ENCODE peak calls at places on chromosomes 11 and 22, in eight cellular contexts. One of them, this sample, is unnamed.

GRCh38 chr11:8867856-8868705 is 42.9 kb upstream of the AKIP1 start:
- DNase-seq in ELR: peak
- DNase-seq in CD8-positive, alpha-beta T cell: no peak
- DNase-seq in RWPE1: no peak
- DNase-seq in naive thymus-derived CD4-positive, alpha-beta T cell: no peak
- DNase-seq in fibroblast of mammary gland: peak
- DNase-seq in H4: no peak
- DNase-seq in C1 segment of cervical spinal cord: no peak
- DNase-seq in this sample: peak

GRCh38 chr22:37505989-37506388 is 13.2 kb downstream of the CARD10 start:
- DNase-seq in ELR: no peak
- DNase-seq in CD8-positive, alpha-beta T cell: no peak
- DNase-seq in RWPE1: no peak
- DNase-seq in naive thymus-derived CD4-positive, alpha-beta T cell: no peak
- DNase-seq in fibroblast of mammary gland: no peak
- DNase-seq in H4: no peak
- DNase-seq in C1 segment of cervical spinal cord: no peak
- DNase-seq in this sample: no peak

GRCh38 chr11:17750013-17750816 is 15.6 kb downstream of the KCNC1 start:
- DNase-seq in ELR: no peak
- DNase-seq in CD8-positive, alpha-beta T cell: no peak
- DNase-seq in RWPE1: no peak
- DNase-seq in naive thymus-derived CD4-positive, alpha-beta T cell: no peak
- DNase-seq in fibroblast of mammary gland: no peak
- DNase-seq in H4: no peak
- DNase-seq in C1 segment of cervical spinal cord: no peak
- DNase-seq in this sample: no peak

GRCh38 chr11:127003260-127003981 is 2.9 kb upstream of the KIRREL3 start:
- DNase-seq in ELR: peak
- DNase-seq in CD8-positive, alpha-beta T cell: no peak
- DNase-seq in RWPE1: no peak
- DNase-seq in naive thymus-derived CD4-positive, alpha-beta T cell: no peak
- DNase-seq in fibroblast of mammary gland: no peak
- DNase-seq in H4: peak
- DNase-seq in C1 segment of cervical spinal cord: no peak
- DNase-seq in this sample: no peak

GRCh38 chr11:58622344-58622743 is at the start of gene CNTF:
- DNase-seq in ELR: peak
- DNase-seq in CD8-positive, alpha-beta T cell: no peak
- DNase-seq in RWPE1: no peak
- DNase-seq in naive thymus-derived CD4-positive, alpha-beta T cell: no peak
- DNase-seq in fibroblast of mammary gland: peak
- DNase-seq in H4: no peak
- DNase-seq in C1 segment of cervical spinal cord: no peak
- DNase-seq in this sample: no peak

GRCh38 chr11:57167125-57167839 is 14.5 kb upstream of the LRRC55 start:
- DNase-seq in ELR: no peak
- DNase-seq in CD8-positive, alpha-beta T cell: no peak
- DNase-seq in RWPE1: no peak
- DNase-seq in naive thymus-derived CD4-positive, alpha-beta T cell: no peak
- DNase-seq in fibroblast of mammary gland: no peak
- DNase-seq in H4: no peak
- DNase-seq in C1 segment of cervical spinal cord: peak
- DNase-seq in this sample: no peak

GRCh38 chr11:115961168-115962003 is 457.2 kb upstream of the CADM1 start:
- DNase-seq in ELR: no peak
- DNase-seq in CD8-positive, alpha-beta T cell: no peak
- DNase-seq in RWPE1: no peak
- DNase-seq in naive thymus-derived CD4-positive, alpha-beta T cell: no peak
- DNase-seq in fibroblast of mammary gland: no peak
- DNase-seq in H4: no peak
- DNase-seq in C1 segment of cervical spinal cord: no peak
- DNase-seq in this sample: no peak

GRCh38 chr22:42708393-42708792 is 12.3 kb downstream of the A4GALT start:
- DNase-seq in ELR: no peak
- DNase-seq in CD8-positive, alpha-beta T cell: no peak
- DNase-seq in RWPE1: no peak
- DNase-seq in naive thymus-derived CD4-positive, alpha-beta T cell: no peak
- DNase-seq in fibroblast of mammary gland: no peak
- DNase-seq in H4: no peak
- DNase-seq in C1 segment of cervical spinal cord: no peak
- DNase-seq in this sample: no peak

GRCh38 chr11:107973641-107974040 is 35.1 kb upstream of the CUL5 start:
- DNase-seq in ELR: no peak
- DNase-seq in CD8-positive, alpha-beta T cell: no peak
- DNase-seq in RWPE1: no peak
- DNase-seq in naive thymus-derived CD4-positive, alpha-beta T cell: no peak
- DNase-seq in fibroblast of mammary gland: peak
- DNase-seq in H4: no peak
- DNase-seq in C1 segment of cervical spinal cord: no peak
- DNase-seq in this sample: no peak

GRCh38 chr11:102933627-102934026 is 21.9 kb downstream of the MMP13 start:
- DNase-seq in ELR: no peak
- DNase-seq in CD8-positive, alpha-beta T cell: no peak
- DNase-seq in RWPE1: no peak
- DNase-seq in naive thymus-derived CD4-positive, alpha-beta T cell: no peak
- DNase-seq in fibroblast of mammary gland: no peak
- DNase-seq in H4: no peak
- DNase-seq in C1 segment of cervical spinal cord: no peak
- DNase-seq in this sample: no peak

GRCh38 chr11:373716-374551 is 4.6 kb downstream of the B4GALNT4 start:
- DNase-seq in ELR: no peak
- DNase-seq in CD8-positive, alpha-beta T cell: no peak
- DNase-seq in RWPE1: no peak
- DNase-seq in naive thymus-derived CD4-positive, alpha-beta T cell: no peak
- DNase-seq in fibroblast of mammary gland: no peak
- DNase-seq in H4: no peak
- DNase-seq in C1 segment of cervical spinal cord: peak
- DNase-seq in this sample: no peak

GRCh38 chr11:78256962-78257361 is 68.2 kb downstream of the USP35 start:
- DNase-seq in ELR: no peak
- DNase-seq in CD8-positive, alpha-beta T cell: no peak
- DNase-seq in RWPE1: no peak
- DNase-seq in naive thymus-derived CD4-positive, alpha-beta T cell: no peak
- DNase-seq in fibroblast of mammary gland: peak
- DNase-seq in H4: peak
- DNase-seq in C1 segment of cervical spinal cord: peak
- DNase-seq in this sample: peak

This sample was measured in A172.